ENCODE peak calls at places on chromosomes 11 and 22, in eight cellular contexts. Q, J, N, P, D, W, E and L are unnamed samples.

GRCh38 chr11:125426818-125427528 is 69.1 kb downstream of the FEZ1 start:
- DNase-seq in Q (no peak), J (no peak), N (no peak), P (no peak), D (no peak), W (no peak), E (no peak), L (no peak)

GRCh38 chr11:19953909-19954308 is 206.4 kb downstream of the DBX1 start:
- DNase-seq in Q (no peak), J (no peak), N (peak), P (no peak), D (peak), W (no peak), E (no peak), L (peak)

GRCh38 chr11:129418039-129418438 is 42.4 kb downstream of the BARX2 start:
- DNase-seq in Q (no peak), J (peak), N (no peak), P (no peak), D (no peak), W (no peak), E (no peak), L (no peak)

GRCh38 chr11:72007089-72007476 is 8.4 kb downstream of the IL18BP start:
- DNase-seq in Q (no peak), J (no peak), N (no peak), P (no peak), D (no peak), W (no peak), E (no peak), L (no peak)

GRCh38 chr11:125941606-125942275 is 4.1 kb upstream of the VSIG10L2 start:
- DNase-seq in Q (no peak), J (peak), N (peak), P (peak), D (peak), W (peak), E (peak), L (no peak)

GRCh38 chr11:66335531-66336233 is 552 bp downstream of the RIN1 start:
- DNase-seq in Q (no peak), J (no peak), N (no peak), P (no peak), D (no peak), W (no peak), E (no peak), L (no peak)

GRCh38 chr11:74443071-74443864 is 24.1 kb downstream of the KCNE3 start:
- DNase-seq in Q (no peak), J (no peak), N (no peak), P (no peak), D (peak), W (no peak), E (no peak), L (no peak)

GRCh38 chr11:3939211-3939610 is 83.7 kb downstream of the STIM1 start:
- DNase-seq in Q (no peak), J (peak), N (no peak), P (no peak), D (no peak), W (no peak), E (no peak), L (no peak)

GRCh38 chr11:130710442-130711101 is 205.7 kb downstream of the SNX19 start:
- DNase-seq in Q (no peak), J (peak), N (no peak), P (no peak), D (no peak), W (no peak), E (no peak), L (no peak)

GRCh38 chr11:65126624-65127274 is 4.6 kb downstream of the MRPL49 start:
- DNase-seq in Q (no peak), J (no peak), N (no peak), P (no peak), D (no peak), W (no peak), E (no peak), L (no peak)

GRCh38 chr22:45211848-45212247 is 28.8 kb downstream of the KIAA0930 start:
- DNase-seq in Q (no peak), J (no peak), N (no peak), P (no peak), D (peak), W (no peak), E (no peak), L (no peak)

GRCh38 chr11:59097113-59097708 is 9.8 kb upstream of the FAM111B start:
- DNase-seq in Q (no peak), J (peak), N (no peak), P (no peak), D (peak), W (peak), E (peak), L (peak)

GRCh38 chr11:72641900-72642814 is 32.1 kb downstream of the PDE2A start:
- DNase-seq in Q (no peak), J (no peak), N (no peak), P (no peak), D (peak), W (peak), E (no peak), L (no peak)

GRCh38 chr22:32660292-32660691 is 141.2 kb upstream of the TIMP3 start:
- DNase-seq in Q (no peak), J (peak), N (no peak), P (peak), D (peak), W (peak), E (peak), L (no peak)

GRCh38 chr11:119361056-119361787 is 14.7 kb upstream of the MFRP start:
- DNase-seq in Q (no peak), J (peak), N (peak), P (peak), D (peak), W (peak), E (no peak), L (peak)

GRCh38 chr22:48464246-48464645 is 1363.4 kb downstream of the BRD1 start:
- DNase-seq in Q (no peak), J (no peak), N (no peak), P (no peak), D (no peak), W (no peak), E (no peak), L (no peak)

GRCh38 chr22:32723632-32724031 is 77.9 kb upstream of the TIMP3 start:
- DNase-seq in Q (no peak), J (peak), N (peak), P (no peak), D (no peak), W (peak), E (peak), L (no peak)

GRCh38 chr11:89477175-89477574 is 14.0 kb downstream of the NOX4 start:
- DNase-seq in Q (no peak), J (no peak), N (no peak), P (no peak), D (peak), W (no peak), E (no peak), L (no peak)

GRCh38 chr11:123505546-123506299 is 75.7 kb downstream of the GRAMD1B start:
- DNase-seq in Q (no peak), J (peak), N (peak), P (no peak), D (no peak), W (no peak), E (no peak), L (peak)

GRCh38 chr22:32745996-32746322 is 55.5 kb upstream of the TIMP3 start:
- DNase-seq in Q (no peak), J (no peak), N (no peak), P (no peak), D (no peak), W (no peak), E (no peak), L (no peak)

GRCh38 chr11:117910525-117910924 is 18.7 kb downstream of the TMPRSS13 start:
- DNase-seq in Q (no peak), J (no peak), N (no peak), P (no peak), D (no peak), W (no peak), E (no peak), L (no peak)

GRCh38 chr11:94602430-94603372 is 35.5 kb downstream of the PIWIL4 start:
- DNase-seq in Q (no peak), J (peak), N (peak), P (peak), D (peak), W (peak), E (no peak), L (peak)

GRCh38 chr11:13208921-13209320 is 68.7 kb upstream of the BMAL1 start:
- DNase-seq in Q (no peak), J (no peak), N (no peak), P (no peak), D (no peak), W (no peak), E (no peak), L (no peak)

GRCh38 chr11:2441171-2441570 is 3.1 kb downstream of the TRPM5 start:
- DNase-seq in Q (no peak), J (no peak), N (no peak), P (no peak), D (no peak), W (no peak), E (no peak), L (no peak)

GRCh38 chr11:35103366-35104194 is 35.4 kb upstream of the CD44 start:
- DNase-seq in Q (no peak), J (no peak), N (no peak), P (no peak), D (no peak), W (no peak), E (no peak), L (no peak)

GRCh38 chr11:91691872-91692271 is 532.7 kb upstream of the FAT3 start:
- DNase-seq in Q (no peak), J (no peak), N (no peak), P (no peak), D (no peak), W (no peak), E (no peak), L (no peak)

GRCh38 chr11:235180-235997 is 753 bp downstream of the SIRT3 start:
- DNase-seq in Q (no peak), J (peak), N (no peak), P (no peak), D (no peak), W (no peak), E (no peak), L (peak)

GRCh38 chr22:24370426-24370825 is 57.0 kb upstream of the ADORA2A start:
- DNase-seq in Q (no peak), J (no peak), N (no peak), P (no peak), D (no peak), W (no peak), E (no peak), L (no peak)

GRCh38 chr11:112525270-112525669 is 264.6 kb upstream of the PLET1 start:
- DNase-seq in Q (no peak), J (no peak), N (no peak), P (no peak), D (no peak), W (no peak), E (no peak), L (no peak)

GRCh38 chr11:3055881-3056280 is 1.3 kb downstream of the CARS1 start:
- DNase-seq in Q (no peak), J (no peak), N (no peak), P (no peak), D (no peak), W (no peak), E (no peak), L (no peak)

GRCh38 chr11:12813371-12814225 is 139.4 kb downstream of the TEAD1 start:
- DNase-seq in Q (no peak), J (no peak), N (peak), P (peak), D (peak), W (no peak), E (no peak), L (no peak)

DNA sequence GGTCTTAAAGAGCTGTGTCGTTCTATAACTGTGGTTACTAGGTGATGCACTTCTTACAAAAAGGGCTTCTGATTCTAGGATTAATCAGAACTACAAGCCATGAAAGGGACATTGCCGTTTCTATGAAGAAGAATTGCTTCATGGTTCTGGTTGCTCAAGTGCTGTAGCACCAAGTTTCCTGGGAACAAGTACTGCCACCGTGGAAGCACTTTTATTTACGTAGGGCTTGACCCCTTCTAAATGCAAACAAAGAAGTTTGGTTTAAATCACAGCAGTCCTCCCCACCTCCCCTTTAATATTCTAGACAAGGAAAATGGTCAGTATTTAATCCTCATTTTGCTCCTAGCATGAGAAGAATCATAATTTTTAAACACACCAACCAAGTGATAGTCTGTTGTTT is 9.8 kb downstream of the YAP1 start:
- DNase-seq in Q (no peak), J (no peak), N (no peak), P (no peak), D (peak), W (no peak), E (no peak), L (no peak)
- H3K4me3 ChIP-seq in Q (no peak), J (no peak), N (no peak), P (no peak), D (peak), W (no peak), E (no peak), L (no peak)

DNA sequence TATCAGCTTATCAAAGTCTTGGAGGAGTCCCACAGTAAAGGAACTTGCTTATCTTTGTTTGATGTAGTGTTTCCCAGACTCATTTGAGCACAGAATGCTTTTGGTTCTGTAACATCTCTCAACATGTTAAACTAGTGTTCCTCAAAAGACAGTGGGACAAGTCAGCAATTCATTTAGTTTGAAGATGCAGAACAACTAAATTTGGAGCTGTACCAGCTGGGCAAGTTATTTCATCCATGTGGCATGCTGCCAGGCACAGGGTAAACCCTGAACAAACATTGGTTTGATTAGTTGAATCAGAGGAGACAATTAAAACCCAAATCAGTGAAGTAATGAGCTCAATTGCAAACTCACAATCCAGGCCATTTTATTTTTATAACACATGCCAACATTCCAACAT is 141.2 kb downstream of the CSNK2A3 start:
- DNase-seq in Q (no peak), J (no peak), N (no peak), P (no peak), D (no peak), W (no peak), E (no peak), L (no peak)
- TF ChIP-seq CTCF in Q (no peak), J (no peak), N (no peak), P (no peak), D (no peak), W (no peak), E (no peak), L (no peak)

GRCh38 chr11:76857776-76858461 is 2.8 kb upstream of the ACER3 start:
- DNase-seq in Q (no peak), J (peak), N (no peak), P (no peak), D (no peak), W (no peak), E (no peak), L (no peak)

GRCh38 chr11:76856571-76856970 is 4.1 kb upstream of the ACER3 start:
- DNase-seq in Q (no peak), J (peak), N (no peak), P (no peak), D (no peak), W (no peak), E (no peak), L (no peak)

GRCh38 chr11:76860539-76861475 is at the start of gene ACER3:
- DNase-seq in Q (peak), J (peak), N (peak), P (peak), D (peak), W (peak), E (peak), L (no peak)

GRCh38 chr11:76861490-76861953 is 804 bp downstream of the ACER3 start:
- DNase-seq in Q (no peak), J (no peak), N (no peak), P (no peak), D (no peak), W (no peak), E (no peak), L (no peak)

GRCh38 chr11:76859708-76860233 is 947 bp upstream of the ACER3 start:
- DNase-seq in Q (no peak), J (no peak), N (no peak), P (no peak), D (no peak), W (peak), E (no peak), L (no peak)
- H3K4me3 ChIP-seq in Q (no peak), J (no peak), N (no peak), P (no peak), D (no peak), W (no peak), E (peak), L (no peak)

DNA sequence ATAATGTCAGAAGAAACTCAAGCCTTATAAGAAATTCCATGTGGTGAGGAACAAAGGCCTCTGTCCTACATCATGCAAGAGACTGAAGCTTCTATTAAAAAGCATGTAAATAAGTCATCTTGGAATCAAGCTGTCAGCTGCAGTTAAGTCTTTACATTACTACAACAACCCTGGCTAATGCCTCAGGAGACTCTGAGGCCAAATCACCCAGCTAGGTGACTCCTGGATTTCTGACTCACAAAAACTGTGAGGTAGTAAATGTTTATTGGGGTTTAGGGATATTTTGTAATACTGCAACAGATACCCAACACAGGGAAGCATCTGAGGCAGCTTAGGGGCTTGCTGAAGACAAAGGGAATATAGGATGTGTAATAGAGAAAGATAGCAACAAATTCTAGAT is 89.6 kb downstream of the C11orf87 start:
- DNase-seq in Q (no peak), J (no peak), N (no peak), P (no peak), D (no peak), W (no peak), E (no peak), L (no peak)
- TF ChIP-seq CTCF in Q (no peak), J (no peak), N (no peak), P (no peak), D (no peak), W (no peak), E (no peak), L (no peak)

GRCh38 chr22:31490496-31490925 is 869 bp upstream of the EIF4ENIF1 start:
- DNase-seq in Q (peak), J (peak), N (no peak), P (no peak), D (peak), W (peak), E (peak), L (no peak)
- H3K4me3 ChIP-seq in Q (peak), J (peak), N (peak), P (peak), D (peak), W (peak), E (peak), L (peak)